ENCODE peak calls at places on chromosomes 4 and X, in seven cellular contexts. One of them, this sample, is unnamed.

GRCh38 chrX:17836830-17837229 is 24.3 kb downstream of the RAI2 start:
- DNase-seq in endothelial cell of umbilical vein: no peak
- DNase-seq in HCT116: no peak
- DNase-seq in A549: no peak
- DNase-seq in sigmoid colon: no peak
- DNase-seq in HepG2: no peak
- DNase-seq in heart left ventricle: no peak
- DNase-seq in this sample: no peak

GRCh38 chrX:140425712-140426395 is 79.0 kb downstream of the SOX3 start:
- DNase-seq in endothelial cell of umbilical vein: no peak
- DNase-seq in HCT116: no peak
- DNase-seq in A549: no peak
- DNase-seq in sigmoid colon: no peak
- DNase-seq in HepG2: no peak
- DNase-seq in heart left ventricle: no peak
- DNase-seq in this sample: no peak

GRCh38 chr4:184473515-184474260 is 662 bp downstream of the IRF2 start:
- DNase-seq in endothelial cell of umbilical vein: no peak
- DNase-seq in HCT116: no peak
- DNase-seq in A549: peak; percentile 21
- DNase-seq in sigmoid colon: no peak
- DNase-seq in HepG2: no peak
- DNase-seq in heart left ventricle: peak; percentile 52
- DNase-seq in this sample: peak; percentile 15

GRCh38 chr4:143254479-143255216 is 69.9 kb downstream of the USP38 start:
- DNase-seq in endothelial cell of umbilical vein: no peak
- DNase-seq in HCT116: no peak
- DNase-seq in A549: peak; percentile 6
- DNase-seq in sigmoid colon: no peak
- DNase-seq in HepG2: no peak
- DNase-seq in heart left ventricle: no peak
- DNase-seq in this sample: no peak

GRCh38 chr4:20299515-20299914 is 47.8 kb downstream of the SLIT2 start:
- DNase-seq in endothelial cell of umbilical vein: peak; percentile 58
- DNase-seq in HCT116: peak; percentile 13
- DNase-seq in A549: peak; percentile 4
- DNase-seq in sigmoid colon: no peak
- DNase-seq in HepG2: peak; percentile 7
- DNase-seq in heart left ventricle: no peak
- DNase-seq in this sample: no peak

GRCh38 chr4:112766422-112766821 is 129.5 kb downstream of the LARP7 start:
- DNase-seq in endothelial cell of umbilical vein: no peak
- DNase-seq in HCT116: no peak
- DNase-seq in A549: peak; percentile 23
- DNase-seq in sigmoid colon: no peak
- DNase-seq in HepG2: no peak
- DNase-seq in heart left ventricle: no peak
- DNase-seq in this sample: no peak

GRCh38 chr4:116302990-116303735 is 782.2 kb downstream of the TRAM1L1 start:
- DNase-seq in endothelial cell of umbilical vein: no peak
- DNase-seq in HCT116: no peak
- DNase-seq in A549: no peak
- DNase-seq in sigmoid colon: no peak
- DNase-seq in HepG2: no peak
- DNase-seq in heart left ventricle: no peak
- DNase-seq in this sample: no peak

GRCh38 chr4:151948351-151949016 is 187.7 kb upstream of the GATB start:
- DNase-seq in endothelial cell of umbilical vein: no peak
- DNase-seq in HCT116: no peak
- DNase-seq in A549: no peak
- DNase-seq in sigmoid colon: no peak
- DNase-seq in HepG2: no peak
- DNase-seq in heart left ventricle: no peak
- DNase-seq in this sample: no peak

GRCh38 chr4:57053508-57053907 is 56.7 kb downstream of the IGFBP7 start:
- DNase-seq in endothelial cell of umbilical vein: peak; percentile 59
- DNase-seq in HCT116: no peak
- DNase-seq in A549: peak; percentile 58
- DNase-seq in sigmoid colon: no peak
- DNase-seq in HepG2: no peak
- DNase-seq in heart left ventricle: no peak
- DNase-seq in this sample: no peak

GRCh38 chrX:7139202-7140081 is 8.1 kb upstream of the STS start:
- DNase-seq in endothelial cell of umbilical vein: no peak
- DNase-seq in HCT116: no peak
- DNase-seq in A549: no peak
- DNase-seq in sigmoid colon: no peak
- DNase-seq in HepG2: no peak
- DNase-seq in heart left ventricle: no peak
- DNase-seq in this sample: no peak

GRCh38 chrX:129523076-129524055 is at the start of gene SMARCA1:
- DNase-seq in endothelial cell of umbilical vein: peak; percentile 42
- DNase-seq in HCT116: peak; percentile 16
- DNase-seq in A549: peak; percentile 79
- DNase-seq in sigmoid colon: peak; percentile 86
- DNase-seq in HepG2: peak; percentile 65
- DNase-seq in heart left ventricle: peak; percentile 52
- DNase-seq in this sample: peak; percentile 54

GRCh38 chrX:44459501-44459900 is 83.2 kb downstream of the FUNDC1 start:
- DNase-seq in endothelial cell of umbilical vein: no peak
- DNase-seq in HCT116: no peak
- DNase-seq in A549: no peak
- DNase-seq in sigmoid colon: no peak
- DNase-seq in HepG2: peak; percentile 8
- DNase-seq in heart left ventricle: no peak
- DNase-seq in this sample: no peak

GRCh38 chr4:70801265-70801809 is 38.4 kb downstream of the GRSF1 start:
- DNase-seq in endothelial cell of umbilical vein: no peak
- DNase-seq in HCT116: no peak
- DNase-seq in A549: no peak
- DNase-seq in sigmoid colon: no peak
- DNase-seq in HepG2: no peak
- DNase-seq in heart left ventricle: no peak
- DNase-seq in this sample: no peak

GRCh38 chrX:48648299-48648698 is 35.3 kb upstream of the WAS start:
- DNase-seq in endothelial cell of umbilical vein: peak; percentile 43
- DNase-seq in HCT116: no peak
- DNase-seq in A549: peak; percentile 53
- DNase-seq in sigmoid colon: peak; percentile 74
- DNase-seq in HepG2: peak; percentile 28
- DNase-seq in heart left ventricle: peak; percentile 34
- DNase-seq in this sample: peak; percentile 18

GRCh38 chrX:2933125-2933900 is 4.2 kb upstream of the ARSD start:
- DNase-seq in endothelial cell of umbilical vein: no peak
- DNase-seq in HCT116: no peak
- DNase-seq in A549: no peak
- DNase-seq in sigmoid colon: no peak
- DNase-seq in HepG2: no peak
- DNase-seq in heart left ventricle: no peak
- DNase-seq in this sample: no peak

GRCh38 chrX:80335062-80335830 is 85.0 kb upstream of the TENT5D start:
- DNase-seq in endothelial cell of umbilical vein: no peak
- DNase-seq in HCT116: no peak
- DNase-seq in A549: peak; percentile 70
- DNase-seq in sigmoid colon: peak; percentile 66
- DNase-seq in HepG2: no peak
- DNase-seq in heart left ventricle: peak; percentile 29
- DNase-seq in this sample: no peak

GRCh38 chrX:130110379-130111219 is at the start of gene ELF4:
- DNase-seq in endothelial cell of umbilical vein: no peak
- DNase-seq in HCT116: no peak
- DNase-seq in A549: peak; percentile 70
- DNase-seq in sigmoid colon: peak; percentile 70
- DNase-seq in HepG2: no peak
- DNase-seq in heart left ventricle: peak; percentile 46
- DNase-seq in this sample: peak; percentile 66

GRCh38 chr4:174156239-174156826 is 127.1 kb downstream of the FBXO8 start:
- DNase-seq in endothelial cell of umbilical vein: peak; percentile 62
- DNase-seq in HCT116: peak; percentile 48
- DNase-seq in A549: peak; percentile 60
- DNase-seq in sigmoid colon: no peak
- DNase-seq in HepG2: peak; percentile 23
- DNase-seq in heart left ventricle: no peak
- DNase-seq in this sample: no peak

GRCh38 chrX:10926404-10926803 is 184.7 kb upstream of the HCCS start:
- DNase-seq in endothelial cell of umbilical vein: no peak
- DNase-seq in HCT116: no peak
- DNase-seq in A549: no peak
- DNase-seq in sigmoid colon: no peak
- DNase-seq in HepG2: peak; percentile 5
- DNase-seq in heart left ventricle: no peak
- DNase-seq in this sample: no peak

GRCh38 chr4:7910721-7911015 is 29.0 kb downstream of the AFAP1 start:
- DNase-seq in endothelial cell of umbilical vein: no peak
- DNase-seq in HCT116: no peak
- DNase-seq in A549: no peak
- DNase-seq in sigmoid colon: no peak
- DNase-seq in HepG2: no peak
- DNase-seq in heart left ventricle: no peak
- DNase-seq in this sample: no peak

GRCh38 chr4:121869841-121870822 is at the start of gene BBS7:
- DNase-seq in endothelial cell of umbilical vein: peak; percentile 99
- DNase-seq in HCT116: peak; percentile 94
- DNase-seq in A549: peak; percentile 92
- DNase-seq in sigmoid colon: peak; percentile 99
- DNase-seq in HepG2: peak; percentile 94
- DNase-seq in heart left ventricle: peak; percentile 99
- DNase-seq in this sample: peak; percentile 61
- TF ChIP-seq POLR2A in endothelial cell of umbilical vein: peak; percentile 96
- TF ChIP-seq POLR2A in HCT116: peak; percentile 96
- TF ChIP-seq POLR2A in A549: peak; percentile 93
- TF ChIP-seq POLR2A in sigmoid colon: peak; percentile 65
- TF ChIP-seq POLR2A in HepG2: peak; percentile 96
- TF ChIP-seq POLR2A in heart left ventricle: peak; percentile 83
- TF ChIP-seq POLR2A in this sample: peak; percentile 96

GRCh38 chr4:36841583-36842326 is 402.8 kb upstream of the NWD2 start:
- DNase-seq in endothelial cell of umbilical vein: no peak
- DNase-seq in HCT116: no peak
- DNase-seq in A549: peak; percentile 1
- DNase-seq in sigmoid colon: no peak
- DNase-seq in HepG2: no peak
- DNase-seq in heart left ventricle: no peak
- DNase-seq in this sample: peak; percentile 0
- TF ChIP-seq POLR2A in endothelial cell of umbilical vein: no peak
- TF ChIP-seq POLR2A in HCT116: no peak
- TF ChIP-seq POLR2A in A549: no peak
- TF ChIP-seq POLR2A in sigmoid colon: no peak
- TF ChIP-seq POLR2A in HepG2: no peak
- TF ChIP-seq POLR2A in heart left ventricle: no peak
- TF ChIP-seq POLR2A in this sample: no peak

DNA sequence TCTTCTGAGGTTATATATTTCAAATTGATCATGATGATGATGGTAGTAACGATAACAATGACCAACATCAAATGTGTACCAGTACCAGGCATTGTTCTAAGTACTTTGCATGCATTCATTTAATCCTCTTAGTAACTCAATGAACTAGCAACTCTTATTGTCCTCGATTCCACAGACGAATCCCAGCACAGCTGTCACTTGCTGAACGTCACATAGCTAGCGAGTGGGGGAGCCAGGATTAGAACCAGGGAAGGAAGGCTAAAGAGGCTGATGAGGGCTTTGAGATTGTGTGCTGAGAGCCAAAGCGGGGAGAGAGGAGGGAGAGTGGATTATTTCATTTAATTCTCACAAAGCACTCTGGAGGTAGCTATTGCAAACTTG is 103.6 kb downstream of the PHOX2B start:
- DNase-seq in endothelial cell of umbilical vein: no peak
- DNase-seq in HCT116: no peak
- DNase-seq in A549: no peak
- DNase-seq in sigmoid colon: no peak
- DNase-seq in HepG2: no peak
- DNase-seq in heart left ventricle: no peak
- DNase-seq in this sample: no peak
- TF ChIP-seq POLR2A in endothelial cell of umbilical vein: no peak
- TF ChIP-seq POLR2A in HCT116: no peak
- TF ChIP-seq POLR2A in A549: no peak
- TF ChIP-seq POLR2A in sigmoid colon: no peak
- TF ChIP-seq POLR2A in HepG2: no peak
- TF ChIP-seq POLR2A in heart left ventricle: no peak
- TF ChIP-seq POLR2A in this sample: no peak

DNA sequence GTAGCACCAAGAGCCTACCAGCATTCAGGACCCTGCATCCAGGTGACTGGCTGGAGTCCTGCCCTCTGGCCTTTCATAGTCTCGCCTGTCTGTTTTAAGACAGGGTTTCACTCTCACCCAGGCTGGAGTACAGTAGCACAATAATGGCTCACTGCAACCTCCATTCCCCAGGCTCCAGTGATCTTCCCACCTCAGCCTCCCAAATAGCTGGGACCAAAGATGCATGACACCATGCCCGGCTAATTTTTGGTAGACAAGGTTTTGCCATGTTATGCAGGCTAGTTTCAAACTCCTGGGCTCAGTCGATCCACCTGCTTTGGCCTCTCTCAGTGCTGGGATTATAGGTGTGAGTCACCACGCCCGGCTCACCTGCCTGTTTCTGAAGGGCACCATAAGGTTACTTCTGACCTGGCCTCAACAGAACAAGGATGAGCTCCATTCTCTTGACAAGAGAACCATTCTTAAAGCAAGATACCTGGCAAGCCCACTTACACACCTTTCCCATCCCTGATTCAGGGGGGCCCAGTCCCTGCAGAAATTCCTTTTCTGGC is 6.7 kb downstream of the RPS4X start:
- DNase-seq in endothelial cell of umbilical vein: no peak
- DNase-seq in HCT116: no peak
- DNase-seq in A549: no peak
- DNase-seq in sigmoid colon: no peak
- DNase-seq in HepG2: no peak
- DNase-seq in heart left ventricle: no peak
- DNase-seq in this sample: no peak
- TF ChIP-seq POLR2A in endothelial cell of umbilical vein: no peak
- TF ChIP-seq POLR2A in HCT116: no peak
- TF ChIP-seq POLR2A in A549: no peak
- TF ChIP-seq POLR2A in sigmoid colon: no peak
- TF ChIP-seq POLR2A in HepG2: no peak
- TF ChIP-seq POLR2A in heart left ventricle: no peak
- TF ChIP-seq POLR2A in this sample: no peak

DNA sequence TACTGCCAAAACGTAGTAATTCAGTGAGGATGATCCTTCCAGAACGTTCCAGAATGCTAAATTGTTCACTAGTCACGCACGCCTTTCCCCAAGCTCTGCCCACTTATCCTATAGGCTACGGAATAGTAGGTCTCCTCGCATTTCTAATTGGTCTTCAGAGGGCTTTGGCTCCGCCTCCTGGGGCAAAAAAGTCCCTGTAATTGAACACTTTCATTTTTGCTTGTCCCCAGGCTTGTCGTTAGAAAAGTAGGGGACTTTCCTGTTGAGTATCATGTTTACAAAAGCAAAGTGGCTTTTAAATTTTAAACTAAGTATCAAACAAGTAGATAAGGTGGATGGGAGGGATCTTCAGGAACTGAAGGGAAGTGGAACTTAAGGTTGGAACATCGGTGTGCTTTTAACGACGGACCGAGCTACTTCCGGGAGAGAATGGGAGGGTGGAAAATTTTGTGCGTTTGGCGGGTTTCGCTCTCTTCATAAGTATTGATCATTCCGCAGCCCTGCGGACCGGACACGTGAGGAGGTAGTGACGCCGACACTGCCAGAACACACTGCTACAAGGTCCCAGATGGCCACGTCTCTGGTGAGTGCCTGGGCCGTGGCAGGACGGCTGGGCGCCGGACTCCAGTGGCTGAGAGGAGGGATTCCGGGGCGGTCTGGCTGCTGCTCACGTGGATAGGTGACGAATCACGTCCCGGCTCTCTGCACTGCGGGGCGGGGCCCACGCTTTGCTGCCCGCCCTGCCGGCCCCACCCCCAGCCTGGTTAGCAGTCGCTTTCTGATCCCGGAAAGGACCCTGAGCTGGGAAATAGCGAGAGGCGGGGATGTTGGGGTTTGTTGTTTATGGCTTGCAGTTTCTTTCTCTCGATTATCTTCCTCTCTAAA is at the start of gene NXT2:
- DNase-seq in endothelial cell of umbilical vein: peak; percentile 91
- DNase-seq in HCT116: peak; percentile 88
- DNase-seq in A549: peak; percentile 94
- DNase-seq in sigmoid colon: peak; percentile 95
- DNase-seq in HepG2: peak; percentile 83
- DNase-seq in heart left ventricle: peak; percentile 94
- DNase-seq in this sample: peak; percentile 70
- TF ChIP-seq POLR2A in endothelial cell of umbilical vein: peak; percentile 85
- TF ChIP-seq POLR2A in HCT116: peak; percentile 67
- TF ChIP-seq POLR2A in A549: peak; percentile 86
- TF ChIP-seq POLR2A in sigmoid colon: peak; percentile 61
- TF ChIP-seq POLR2A in HepG2: peak; percentile 83
- TF ChIP-seq POLR2A in heart left ventricle: peak; percentile 44
- TF ChIP-seq POLR2A in this sample: peak; percentile 68